ENCODE peak calls at places on chromosomes 11 and 22, in four cellular contexts. One of them, this sample, is unnamed.

GRCh38 chr11:126561327-126561893 is 205.9 kb downstream of the ST3GAL4 start:
- DNase-seq in ovary: peak; percentile 39
- DNase-seq in GM23248: peak; percentile 66
- DNase-seq in CD8-positive, alpha-beta T cell: no peak
- DNase-seq in this sample: peak; percentile 21

GRCh38 chr22:46062971-46063631 is 86.1 kb upstream of the WNT7B start:
- DNase-seq in ovary: no peak
- DNase-seq in GM23248: peak; percentile 55
- DNase-seq in CD8-positive, alpha-beta T cell: no peak
- DNase-seq in this sample: no peak

GRCh38 chr22:46484861-46485595 is 52.4 kb downstream of the CELSR1 start:
- DNase-seq in ovary: no peak
- DNase-seq in GM23248: no peak
- DNase-seq in CD8-positive, alpha-beta T cell: no peak
- DNase-seq in this sample: peak; percentile 19

GRCh38 chr11:116515666-116516184 is 257.1 kb downstream of the BUD13 start:
- DNase-seq in ovary: no peak
- DNase-seq in GM23248: no peak
- DNase-seq in CD8-positive, alpha-beta T cell: no peak
- DNase-seq in this sample: no peak

GRCh38 chr11:31813242-31813960 is 2.3 kb upstream of the PAX6 start:
- DNase-seq in ovary: no peak
- DNase-seq in GM23248: no peak
- DNase-seq in CD8-positive, alpha-beta T cell: no peak
- DNase-seq in this sample: peak; percentile 75

GRCh38 chr11:26088391-26088790 is 243.5 kb upstream of the ANO3 start:
- DNase-seq in ovary: no peak
- DNase-seq in GM23248: peak; percentile 54
- DNase-seq in CD8-positive, alpha-beta T cell: no peak
- DNase-seq in this sample: no peak

GRCh38 chr11:19200410-19201201 is 1.2 kb downstream of the CSRP3 start:
- DNase-seq in ovary: no peak
- DNase-seq in GM23248: peak; percentile 77
- DNase-seq in CD8-positive, alpha-beta T cell: no peak
- DNase-seq in this sample: no peak

GRCh38 chr11:105673089-105673488 is 63.2 kb downstream of the GRIA4 start:
- DNase-seq in ovary: no peak
- DNase-seq in GM23248: peak; percentile 66
- DNase-seq in CD8-positive, alpha-beta T cell: no peak
- DNase-seq in this sample: peak; percentile 61

GRCh38 chr11:289706-290620 is 1.0 kb downstream of the PGGHG start:
- DNase-seq in ovary: peak; percentile 31
- DNase-seq in GM23248: no peak
- DNase-seq in CD8-positive, alpha-beta T cell: no peak
- DNase-seq in this sample: no peak

GRCh38 chr11:104581246-104581980 is 316.8 kb downstream of the CASP12 start:
- DNase-seq in ovary: no peak
- DNase-seq in GM23248: no peak
- DNase-seq in CD8-positive, alpha-beta T cell: no peak
- DNase-seq in this sample: no peak

GRCh38 chr22:47188337-47189055 is 426.0 kb downstream of the TBC1D22A start:
- DNase-seq in ovary: no peak
- DNase-seq in GM23248: no peak
- DNase-seq in CD8-positive, alpha-beta T cell: no peak
- DNase-seq in this sample: no peak

GRCh38 chr11:75797796-75798195 is 17.2 kb upstream of the UVRAG start:
- DNase-seq in ovary: no peak
- DNase-seq in GM23248: peak; percentile 50
- DNase-seq in CD8-positive, alpha-beta T cell: no peak
- DNase-seq in this sample: no peak

GRCh38 chr22:25970348-25970995 is 198.8 kb upstream of the SEZ6L start:
- DNase-seq in ovary: no peak
- DNase-seq in GM23248: no peak
- DNase-seq in CD8-positive, alpha-beta T cell: no peak
- DNase-seq in this sample: no peak
- H3K4me1 ChIP-seq in ovary: no peaks in the 10 kb centered on the region
- H3K4me1 ChIP-seq in GM23248: no peaks in the 10 kb centered on the region
- H3K4me1 ChIP-seq in CD8-positive, alpha-beta T cell: peaks cover 14% of the 10 kb centered on the region
- H3K4me1 ChIP-seq in this sample: no peaks in the 10 kb centered on the region

GRCh38 chr11:65887026-65887722 is 1.1 kb downstream of the FIBP start:
- DNase-seq in ovary: peak; percentile 61
- DNase-seq in GM23248: peak; percentile 29
- DNase-seq in CD8-positive, alpha-beta T cell: no peak
- DNase-seq in this sample: no peak

GRCh38 chr11:65885808-65886536 is 2.3 kb downstream of the FIBP start:
- DNase-seq in ovary: no peak
- DNase-seq in GM23248: no peak
- DNase-seq in CD8-positive, alpha-beta T cell: no peak
- DNase-seq in this sample: no peak

GRCh38 chr11:65883786-65884715 is 4.2 kb downstream of the FIBP start:
- DNase-seq in ovary: peak; percentile 43
- DNase-seq in GM23248: no peak
- DNase-seq in CD8-positive, alpha-beta T cell: no peak
- DNase-seq in this sample: no peak

GRCh38 chr11:65884716-65885092 is 3.6 kb downstream of the FIBP start:
- DNase-seq in ovary: peak; percentile 81
- DNase-seq in GM23248: peak; percentile 75
- DNase-seq in CD8-positive, alpha-beta T cell: peak; percentile 72
- DNase-seq in this sample: peak; percentile 63

GRCh38 chr11:65885231-65885630 is 3.0 kb downstream of the FIBP start:
- DNase-seq in ovary: no peak
- DNase-seq in GM23248: no peak
- DNase-seq in CD8-positive, alpha-beta T cell: no peak
- DNase-seq in this sample: no peak
- H3K4me1 ChIP-seq in ovary: peaks cover 7% of the 10 kb centered on the region
- H3K4me1 ChIP-seq in GM23248: peaks cover 23% of the 10 kb centered on the region
- H3K4me1 ChIP-seq in CD8-positive, alpha-beta T cell: peaks cover 46% of the 10 kb centered on the region
- H3K4me1 ChIP-seq in this sample: peaks cover 23% of the 10 kb centered on the region

GRCh38 chr11:61358566-61358965 is 3.1 kb downstream of the CYB561A3 start:
- DNase-seq in ovary: no peak
- DNase-seq in GM23248: no peak
- DNase-seq in CD8-positive, alpha-beta T cell: no peak
- DNase-seq in this sample: no peak

GRCh38 chr11:61357894-61358239 is 3.8 kb downstream of the CYB561A3 start:
- DNase-seq in ovary: no peak
- DNase-seq in GM23248: no peak
- DNase-seq in CD8-positive, alpha-beta T cell: no peak
- DNase-seq in this sample: no peak

GRCh38 chr11:61354208-61354607 is 7.5 kb downstream of the CYB561A3 start:
- DNase-seq in ovary: no peak
- DNase-seq in GM23248: no peak
- DNase-seq in CD8-positive, alpha-beta T cell: no peak
- DNase-seq in this sample: no peak

GRCh38 chr11:61357233-61357893 is 4.3 kb downstream of the CYB561A3 start:
- DNase-seq in ovary: no peak
- DNase-seq in GM23248: no peak
- DNase-seq in CD8-positive, alpha-beta T cell: no peak
- DNase-seq in this sample: no peak

GRCh38 chr11:61356701-61357100 is 5.0 kb downstream of the CYB561A3 start:
- DNase-seq in ovary: no peak
- DNase-seq in GM23248: no peak
- DNase-seq in CD8-positive, alpha-beta T cell: no peak
- DNase-seq in this sample: no peak
- H3K4me1 ChIP-seq in ovary: peaks cover 2% of the 10 kb centered on the region
- H3K4me1 ChIP-seq in GM23248: peaks cover 4% of the 10 kb centered on the region
- H3K4me1 ChIP-seq in CD8-positive, alpha-beta T cell: peaks cover 7% of the 10 kb centered on the region
- H3K4me1 ChIP-seq in this sample: peaks cover 3% of the 10 kb centered on the region

GRCh38 chr11:122138759-122139594 is 23.0 kb upstream of the BLID start:
- DNase-seq in ovary: no peak
- DNase-seq in GM23248: peak; percentile 42
- DNase-seq in CD8-positive, alpha-beta T cell: no peak
- DNase-seq in this sample: no peak
- H3K4me1 ChIP-seq in ovary: peaks cover 2% of the 10 kb centered on the region
- H3K4me1 ChIP-seq in GM23248: peaks cover 82% of the 10 kb centered on the region
- H3K4me1 ChIP-seq in CD8-positive, alpha-beta T cell: no peaks in the 10 kb centered on the region
- H3K4me1 ChIP-seq in this sample: peaks cover 3% of the 10 kb centered on the region

DNA sequence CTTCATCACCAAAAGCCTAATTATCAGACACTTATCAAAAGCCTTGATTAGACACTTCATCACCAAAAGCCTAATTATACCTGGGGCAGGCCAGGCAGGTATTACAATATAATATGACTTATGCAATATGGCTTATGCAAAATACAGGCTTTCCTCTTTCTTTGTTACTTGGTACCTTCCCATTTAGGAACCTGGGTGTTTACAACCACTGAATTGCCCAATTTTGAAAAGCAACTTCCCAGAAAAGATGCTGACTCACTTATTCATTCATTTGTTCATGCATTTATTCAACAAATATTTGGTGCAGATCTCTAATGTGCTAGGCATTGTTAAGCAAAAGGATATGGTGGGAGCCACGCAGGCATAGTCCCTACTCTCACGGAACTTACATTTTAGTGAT is 13.6 kb upstream of the JAML start:
- DNase-seq in ovary: no peak
- DNase-seq in GM23248: no peak
- DNase-seq in CD8-positive, alpha-beta T cell: no peak
- DNase-seq in this sample: no peak
- H3K4me1 ChIP-seq in ovary: no peaks in the 10 kb centered on the region
- H3K4me1 ChIP-seq in GM23248: peaks cover 7% of the 10 kb centered on the region
- H3K4me1 ChIP-seq in CD8-positive, alpha-beta T cell: peaks cover 35% of the 10 kb centered on the region
- H3K4me1 ChIP-seq in this sample: no peaks in the 10 kb centered on the region

GRCh38 chr11:110199184-110199981 is 97.0 kb downstream of the RDX start:
- DNase-seq in ovary: no peak
- DNase-seq in GM23248: peak; percentile 40
- DNase-seq in CD8-positive, alpha-beta T cell: no peak
- DNase-seq in this sample: peak; percentile 80
- H3K4me1 ChIP-seq in ovary: no peaks in the 10 kb centered on the region
- H3K4me1 ChIP-seq in GM23248: peaks cover 42% of the 10 kb centered on the region
- H3K4me1 ChIP-seq in CD8-positive, alpha-beta T cell: no peaks in the 10 kb centered on the region
- H3K4me1 ChIP-seq in this sample: peaks cover 9% of the 10 kb centered on the region

GRCh38 chr22:19885841-19886592 is 31.3 kb upstream of the GNB1L start:
- DNase-seq in ovary: no peak
- DNase-seq in GM23248: no peak
- DNase-seq in CD8-positive, alpha-beta T cell: no peak
- DNase-seq in this sample: no peak

GRCh38 chr22:19888131-19888746 is 33.6 kb upstream of the GNB1L start:
- DNase-seq in ovary: no peak
- DNase-seq in GM23248: no peak
- DNase-seq in CD8-positive, alpha-beta T cell: no peak
- DNase-seq in this sample: no peak

GRCh38 chr22:19884954-19885751 is 30.5 kb upstream of the GNB1L start:
- DNase-seq in ovary: no peak
- DNase-seq in GM23248: no peak
- DNase-seq in CD8-positive, alpha-beta T cell: no peak
- DNase-seq in this sample: no peak

GRCh38 chr22:19886605-19887250 is 32.1 kb upstream of the GNB1L start:
- DNase-seq in ovary: no peak
- DNase-seq in GM23248: peak; percentile 93
- DNase-seq in CD8-positive, alpha-beta T cell: peak; percentile 47
- DNase-seq in this sample: no peak

DNA sequence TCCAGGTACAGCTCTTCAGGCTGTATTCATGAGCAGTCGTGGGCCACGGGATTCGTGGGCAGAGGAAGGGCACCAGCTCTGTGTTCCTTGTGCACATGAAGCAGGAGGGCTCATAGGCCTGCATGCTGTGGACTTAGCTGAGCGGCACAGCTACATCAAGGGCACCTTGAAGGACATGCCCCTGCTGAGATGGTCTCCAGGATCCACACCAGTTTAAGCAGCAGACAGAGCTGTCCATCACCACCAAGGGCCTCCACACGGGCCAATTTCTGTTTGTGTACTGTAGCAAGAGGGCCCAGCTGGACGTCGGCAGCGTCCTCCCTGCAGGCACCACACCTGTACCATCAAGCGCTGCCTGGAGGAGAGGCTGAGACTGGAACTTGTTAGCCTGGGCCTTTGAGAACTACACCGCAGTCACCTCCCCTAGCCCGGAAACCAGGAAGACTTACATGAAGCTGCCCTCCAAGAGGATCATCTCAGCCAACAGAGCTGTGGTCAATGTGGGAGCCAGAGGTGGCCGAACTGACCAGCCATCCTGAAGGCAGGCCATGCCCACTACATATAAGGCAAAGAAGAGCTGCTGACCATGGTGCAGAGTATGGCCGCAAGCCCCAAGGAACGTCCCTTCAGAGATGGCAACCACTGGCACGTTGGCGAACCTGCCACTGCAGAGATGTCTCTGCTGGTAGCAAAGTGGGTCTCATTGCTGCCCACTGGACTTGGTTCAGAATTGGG is 32.7 kb upstream of the GNB1L start:
- DNase-seq in ovary: no peak
- DNase-seq in GM23248: no peak
- DNase-seq in CD8-positive, alpha-beta T cell: no peak
- DNase-seq in this sample: no peak
- H3K4me1 ChIP-seq in ovary: peaks cover 7% of the 10 kb centered on the region
- H3K4me1 ChIP-seq in GM23248: peaks cover 38% of the 10 kb centered on the region
- H3K4me1 ChIP-seq in CD8-positive, alpha-beta T cell: peaks cover 80% of the 10 kb centered on the region
- H3K4me1 ChIP-seq in this sample: peaks cover 9% of the 10 kb centered on the region

DNA sequence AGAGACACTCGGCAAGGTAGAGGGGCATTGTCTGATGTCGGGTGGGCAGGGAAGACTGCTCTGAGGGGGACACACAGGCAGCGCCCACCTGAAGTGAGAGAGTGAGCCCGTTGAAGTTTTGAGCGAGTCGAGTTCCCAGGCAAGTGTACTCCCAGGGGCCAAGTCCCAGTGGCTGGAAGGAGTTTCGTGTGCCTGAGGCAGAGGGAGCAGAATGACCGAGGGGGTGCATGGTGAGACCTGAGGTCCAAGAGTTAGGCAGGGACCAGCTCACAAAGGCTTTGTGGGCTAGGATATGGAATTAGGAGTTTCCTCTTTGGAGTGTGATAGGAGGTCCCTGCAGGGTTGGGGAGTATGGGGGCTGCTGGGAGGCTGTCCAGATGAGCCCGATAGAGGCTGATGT is 6.2 kb downstream of the SCN2B start:
- DNase-seq in ovary: no peak
- DNase-seq in GM23248: no peak
- DNase-seq in CD8-positive, alpha-beta T cell: no peak
- DNase-seq in this sample: no peak
- H3K4me1 ChIP-seq in ovary: no peaks in the 10 kb centered on the region
- H3K4me1 ChIP-seq in GM23248: no peaks in the 10 kb centered on the region
- H3K4me1 ChIP-seq in CD8-positive, alpha-beta T cell: peaks cover 8% of the 10 kb centered on the region
- H3K4me1 ChIP-seq in this sample: no peaks in the 10 kb centered on the region

This sample was measured in HAP-1.